ENCODE peak calls at places on chromosomes 16 and 17, in nine cellular contexts. S is GM10248; U is B cell; D is cardiac fibroblast; G is fibroblast of mammary gland; V is GM13977; L is CD4-positive, alpha-beta T cell; W is ovary; A is BJ. M is an unnamed sample.

GRCh38 chr17:78993241-78993956 is 13.7 kb upstream of the LGALS3BP start:
- DNase-seq in U (peak; percentile 83), W (peak; percentile 78), G (peak; percentile 54), D (peak; percentile 65), L (no peak), V (peak; percentile 82), S (peak; percentile 74), A (no peak), M (peak; percentile 84)

GRCh38 chr16:82331397-82331796 is 161.4 kb upstream of the MPHOSPH6 start:
- DNase-seq in A (no peak), L (no peak), S (no peak), W (no peak), D (no peak), V (no peak), U (no peak), G (no peak), M (no peak)

GRCh38 chr17:79047923-79048825 is 24.2 kb downstream of the C1QTNF1 start:
- DNase-seq in W (peak; percentile 35), U (no peak), L (no peak), A (no peak), S (no peak), V (no peak), G (peak; percentile 45), D (peak; percentile 72), M (peak; percentile 6)

GRCh38 chr17:44865231-44865660 is 17.6 kb downstream of the HIGD1B start:
- DNase-seq in L (peak; percentile 60), S (peak; percentile 80), V (peak; percentile 77), U (peak; percentile 67), G (peak; percentile 73), W (peak; percentile 59), D (peak; percentile 83), A (no peak), M (peak; percentile 76)

GRCh38 chr17:75845058-75845711 is 981 bp upstream of the UNC13D start:
- DNase-seq in L (peak; percentile 42), W (peak; percentile 63), D (peak; percentile 71), G (peak; percentile 61), V (peak; percentile 92), A (no peak), U (peak; percentile 89), S (peak; percentile 91), M (peak; percentile 90)

GRCh38 chr17:66445229-66445628 is 142.8 kb downstream of the PRKCA start:
- DNase-seq in U (no peak), W (no peak), A (no peak), D (no peak), V (no peak), L (no peak), S (no peak), G (peak; percentile 53), M (no peak)

GRCh38 chr17:48066656-48067055 is 18.5 kb downstream of the NFE2L1 start:
- DNase-seq in W (no peak), D (no peak), A (no peak), U (no peak), G (no peak), S (no peak), L (no peak), V (no peak), M (no peak)

GRCh38 chr17:34305606-34306005 is 13.6 kb upstream of the CCL8 start:
- DNase-seq in W (no peak), V (no peak), L (no peak), G (peak; percentile 43), S (no peak), D (peak; percentile 41), U (no peak), A (no peak), M (no peak)

GRCh38 chr17:64390066-64390465 is 594 bp downstream of the PECAM1 start:
- DNase-seq in S (no peak), V (no peak), U (no peak), G (no peak), D (no peak), L (no peak), W (no peak), A (no peak), M (no peak)

GRCh38 chr17:80110927-80111701 is 9.7 kb downstream of the GAA start:
- DNase-seq in L (no peak), A (no peak), G (no peak), D (no peak), U (no peak), S (no peak), V (no peak), W (no peak), M (no peak)

GRCh38 chr17:78974635-78975591 is 4.8 kb downstream of the LGALS3BP start:
- DNase-seq in U (no peak), A (peak; percentile 68), W (peak; percentile 79), S (no peak), V (peak; percentile 38), L (no peak), D (peak; percentile 69), G (peak; percentile 86), M (no peak)

GRCh38 chr17:47620503-47621245 is 29.0 kb upstream of the KPNB1 start:
- DNase-seq in D (no peak), A (no peak), G (no peak), V (no peak), W (no peak), S (no peak), L (no peak), U (no peak), M (no peak)

GRCh38 chr17:1329745-1330343 is 50.4 kb downstream of the TRARG1 start:
- DNase-seq in U (no peak), W (peak; percentile 3), V (no peak), L (no peak), S (no peak), G (no peak), D (no peak), A (no peak), M (no peak)

GRCh38 chr17:35892091-35892637 is 12.0 kb upstream of the CCL5 start:
- DNase-seq in D (peak; percentile 68), A (no peak), V (peak; percentile 62), L (no peak), W (no peak), S (peak; percentile 50), U (no peak), G (peak; percentile 16), M (peak; percentile 50)

GRCh38 chr17:66889480-66890230 is 54.7 kb downstream of the CACNG5 start:
- DNase-seq in V (no peak), D (no peak), G (no peak), A (no peak), S (no peak), U (no peak), L (no peak), W (no peak), M (no peak)

GRCh38 chr16:3023415-3023668 is 400 bp downstream of the HCFC1R1 start:
- DNase-seq in D (peak; percentile 82), U (no peak), A (peak; percentile 49), S (no peak), G (peak; percentile 74), W (no peak), L (no peak), V (no peak), M (no peak)

GRCh38 chr16:83717308-83717707 is 90.5 kb upstream of the HSBP1 start:
- DNase-seq in W (no peak), L (no peak), D (no peak), V (no peak), A (no peak), S (no peak), G (no peak), U (no peak), M (no peak)
- TF ChIP-seq CTCF in W (no peak), L (no peak), D (no peak), V (no peak), A (no peak), S (no peak), G (no peak), U (no peak), M (no peak)

GRCh38 chr16:19406891-19407491 is 10.7 kb upstream of the TMC5 start:
- DNase-seq in G (no peak), W (no peak), A (no peak), L (no peak), D (no peak), U (no peak), V (no peak), S (no peak), M (no peak)

GRCh38 chr16:19411298-19411697 is 6.4 kb upstream of the TMC5 start:
- DNase-seq in V (no peak), U (no peak), L (no peak), G (no peak), A (no peak), D (no peak), W (no peak), S (no peak), M (no peak)

GRCh38 chr16:19415918-19416317 is 1.8 kb upstream of the TMC5 start:
- DNase-seq in D (no peak), G (no peak), U (no peak), S (no peak), V (no peak), W (no peak), L (no peak), A (no peak), M (no peak)

GRCh38 chr16:19415461-19415860 is 2.2 kb upstream of the TMC5 start:
- DNase-seq in V (no peak), S (no peak), A (no peak), U (no peak), W (no peak), G (no peak), D (no peak), L (no peak), M (no peak)

GRCh38 chr16:19410435-19411153 is 7.1 kb upstream of the TMC5 start:
- DNase-seq in V (peak; percentile 44), S (peak; percentile 45), L (no peak), W (no peak), G (no peak), A (no peak), U (peak; percentile 52), D (no peak), M (peak; percentile 53)
- TF ChIP-seq CTCF in V (peak; percentile 2), S (peak; percentile 25), L (no peak), W (no peak), G (no peak), A (peak; percentile 24), U (no peak), D (no peak), M (peak; percentile 10)

DNA sequence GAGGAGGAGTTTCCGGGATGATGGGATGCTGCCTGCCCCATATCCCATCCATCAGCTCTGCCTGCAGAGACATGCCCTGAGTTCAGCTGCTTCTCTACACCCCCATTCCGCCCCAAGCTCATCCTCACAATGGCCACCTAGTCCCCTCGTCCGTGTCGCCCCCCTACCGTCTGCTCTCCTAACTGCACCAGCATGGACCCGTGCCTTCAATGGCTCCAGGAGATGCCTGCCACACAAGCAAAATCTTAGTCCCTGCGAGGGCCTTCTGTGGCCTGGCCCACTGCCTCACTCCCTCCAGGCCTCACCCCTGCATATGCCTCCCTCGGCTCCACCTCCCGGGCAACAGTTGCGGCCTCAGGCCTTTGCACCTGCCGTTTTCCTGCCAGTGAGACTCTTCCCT is 1.8 kb upstream of the TELO2 start:
- DNase-seq in W (no peak), U (no peak), D (no peak), G (no peak), S (no peak), A (no peak), V (no peak), L (no peak), M (no peak)
- TF ChIP-seq CTCF in W (no peak), U (no peak), D (no peak), G (no peak), S (no peak), A (no peak), V (no peak), L (no peak), M (no peak)

DNA sequence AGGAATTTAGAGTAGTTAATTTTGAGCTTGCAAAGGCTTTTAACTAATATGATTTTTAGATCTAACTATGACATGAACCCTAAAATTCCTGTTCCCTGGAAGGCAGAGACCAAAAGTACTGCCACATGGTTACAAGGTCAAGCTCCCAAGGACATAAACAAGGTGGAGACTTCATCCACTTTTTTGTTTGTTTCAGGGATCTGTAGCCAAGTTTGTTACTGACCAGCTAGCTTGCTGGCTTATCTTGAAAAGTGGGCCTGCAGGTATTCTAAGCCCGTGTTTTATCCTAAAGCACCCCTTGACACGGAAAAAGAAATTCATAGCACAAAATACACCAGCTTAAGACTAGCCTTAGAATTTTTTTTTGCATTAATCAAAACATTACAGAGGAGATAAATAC is 188.4 kb downstream of the SPECC1 start:
- DNase-seq in U (no peak), V (no peak), S (no peak), L (no peak), D (no peak), G (no peak), W (no peak), A (no peak), M (no peak)
- TF ChIP-seq CTCF in U (no peak), V (no peak), S (no peak), L (no peak), D (no peak), G (no peak), W (no peak), A (no peak), M (no peak)

M was measured in GM20000.